ENCODE peak calls at places on chromosomes 5 and 9, in nine cellular contexts. W is vagina, I is GM20000, J is brain microvascular endothelial cell, V is Panc1, C is GM13976, S is mesothelial cell of epicardium, Z is astrocyte of the spinal cord, U is left lung. E is an unnamed sample.

GRCh38 chr9:106953166-106953565 is 90.2 kb downstream of the ZNF462 start:
- DNase-seq in U (no peak), C (no peak), I (no peak), Z (peak), V (peak), W (no peak), J (peak), S (no peak), E (no peak)

GRCh38 chr9:79912641-79913040 is 340.9 kb downstream of the TLE4 start:
- DNase-seq in V (no peak), Z (peak), C (no peak), I (no peak), J (no peak), W (no peak), U (no peak), S (no peak), E (no peak)

GRCh38 chr5:166952055-166952454 is 1339.4 kb upstream of the WWC1 start:
- DNase-seq in V (no peak), C (no peak), U (no peak), J (no peak), I (no peak), Z (no peak), S (no peak), W (no peak), E (no peak)

GRCh38 chr5:131264453-131265200 is 774 bp downstream of the CDC42SE2 start:
- DNase-seq in W (no peak), V (no peak), U (peak), I (no peak), Z (peak), J (no peak), S (peak), C (no peak), E (peak)

GRCh38 chr5:43619380-43619779 is 16.4 kb downstream of the NNT start:
- DNase-seq in U (no peak), J (no peak), V (no peak), S (no peak), Z (no peak), I (no peak), W (no peak), C (no peak), E (no peak)

GRCh38 chr9:126758916-126759576 is 45.8 kb upstream of the ZBTB43 start:
- DNase-seq in I (no peak), C (no peak), U (no peak), Z (no peak), V (no peak), S (no peak), J (no peak), W (no peak), E (no peak)

GRCh38 chr9:133892193-133892920 is 99.8 kb downstream of the VAV2 start:
- DNase-seq in U (no peak), I (no peak), C (no peak), J (no peak), S (no peak), Z (no peak), V (no peak), W (no peak), E (no peak)

GRCh38 chr5:31194892-31195291 is 1.4 kb downstream of the CDH6 start:
- DNase-seq in Z (peak), U (no peak), J (peak), W (no peak), I (no peak), C (no peak), V (no peak), S (no peak), E (no peak)

GRCh38 chr5:178069909-178070308 is 43.4 kb upstream of the N4BP3 start:
- DNase-seq in I (no peak), J (peak), V (no peak), U (no peak), W (no peak), C (peak), S (no peak), Z (no peak), E (peak)

GRCh38 chr5:38191693-38192092 is 66.7 kb upstream of the EGFLAM start:
- DNase-seq in I (no peak), C (no peak), W (no peak), S (no peak), Z (no peak), J (no peak), U (no peak), V (no peak), E (no peak)

GRCh38 chr9:129141066-129142041 is 30.1 kb downstream of the PTPA start:
- DNase-seq in Z (peak), C (peak), W (peak), U (peak), V (no peak), I (peak), S (no peak), J (peak), E (peak)

GRCh38 chr5:97547999-97548797 is 365.2 kb upstream of the RIOK2 start:
- DNase-seq in W (no peak), V (no peak), U (no peak), I (peak), Z (no peak), J (no peak), C (no peak), S (no peak), E (no peak)

GRCh38 chr5:81838307-81838906 is 87.5 kb upstream of the SSBP2 start:
- DNase-seq in Z (peak), C (no peak), W (no peak), S (no peak), V (no peak), U (no peak), I (no peak), J (peak), E (peak)

GRCh38 chr5:140598836-140599235 is 34.1 kb downstream of the CD14 start:
- DNase-seq in W (no peak), V (no peak), J (no peak), C (no peak), U (no peak), Z (no peak), S (no peak), I (no peak), E (no peak)

GRCh38 chr9:19378647-19379046 is 1.4 kb downstream of the RPS6 start:
- DNase-seq in Z (no peak), S (no peak), W (no peak), U (no peak), J (no peak), I (no peak), V (no peak), C (no peak), E (no peak)

GRCh38 chr9:120715331-120715924 is 1.2 kb upstream of the MEGF9 start:
- DNase-seq in S (no peak), U (peak), Z (peak), J (peak), V (no peak), C (no peak), W (no peak), I (no peak), E (peak)

GRCh38 chr5:107282061-107282460 is 388.7 kb downstream of the EFNA5 start:
- DNase-seq in W (no peak), C (no peak), J (no peak), I (no peak), U (no peak), S (no peak), V (no peak), Z (no peak), E (no peak)

GRCh38 chr5:143386725-143387124 is 16.8 kb downstream of the NR3C1 start:
- DNase-seq in V (no peak), U (no peak), I (no peak), J (peak), C (no peak), S (no peak), W (no peak), Z (peak), E (peak)

GRCh38 chr9:129968690-129969485 is 74.1 kb downstream of the FNBP1 start:
- DNase-seq in Z (peak), V (no peak), J (peak), W (no peak), S (no peak), I (no peak), U (no peak), C (no peak), E (no peak)

GRCh38 chr9:133375116-133375723 is 640 bp downstream of the SURF4 start:
- DNase-seq in U (no peak), W (no peak), J (peak), Z (peak), V (no peak), C (peak), I (peak), S (peak), E (peak)

GRCh38 chr9:70120834-70121510 is 77.3 kb downstream of the MAMDC2 start:
- DNase-seq in Z (peak), U (peak), V (no peak), W (no peak), S (no peak), I (no peak), C (no peak), J (peak), E (no peak)

GRCh38 chr5:134028496-134028895 is 23.7 kb upstream of the VDAC1 start:
- DNase-seq in U (no peak), W (no peak), J (no peak), S (no peak), I (no peak), V (no peak), C (no peak), Z (peak), E (no peak)

GRCh38 chr5:38376404-38376803 is 118.0 kb downstream of the EGFLAM start:
- DNase-seq in Z (no peak), U (no peak), W (no peak), S (no peak), I (no peak), V (no peak), C (no peak), J (no peak), E (no peak)

GRCh38 chr5:168109441-168109840 is 182.0 kb upstream of the WWC1 start:
- DNase-seq in Z (no peak), U (no peak), W (no peak), J (no peak), V (no peak), C (no peak), I (no peak), S (no peak), E (no peak)

GRCh38 chr5:175059687-175060194 is 335.4 kb downstream of the MSX2 start:
- DNase-seq in J (peak), U (peak), W (no peak), V (no peak), C (peak), Z (peak), S (peak), I (peak), E (peak)

GRCh38 chr5:35877655-35878054 is 21.0 kb downstream of the IL7R start:
- DNase-seq in S (no peak), I (no peak), V (no peak), Z (peak), U (no peak), W (no peak), C (no peak), J (no peak), E (peak)

GRCh38 chr5:139494832-139495231 is 12.3 kb upstream of the STING1 start:
- DNase-seq in V (no peak), W (no peak), I (no peak), Z (no peak), C (no peak), J (peak), U (no peak), S (no peak), E (no peak)

GRCh38 chr5:65050826-65051498 is 282.2 kb downstream of the CWC27 start:
- DNase-seq in Z (no peak), W (no peak), I (no peak), C (no peak), S (no peak), J (no peak), V (no peak), U (no peak), E (peak)

GRCh38 chr5:140672455-140673186 is 755 bp downstream of the DND1 start:
- DNase-seq in V (no peak), U (no peak), Z (no peak), I (peak), C (no peak), J (no peak), W (no peak), S (no peak), E (peak)

GRCh38 chr9:29730096-29730621 is 2156.9 kb upstream of the C9orf72 start:
- DNase-seq in V (no peak), C (no peak), S (no peak), Z (no peak), U (no peak), W (no peak), J (no peak), I (no peak), E (no peak)

GRCh38 chr9:34254966-34255825 is 73.9 kb downstream of the KIF24 start:
- DNase-seq in V (no peak), W (no peak), U (no peak), Z (peak), I (no peak), S (no peak), J (no peak), C (no peak), E (no peak)

GRCh38 chr9:34253460-34253837 is 74.6 kb downstream of the UBAP1 start:
- DNase-seq in Z (peak), C (no peak), S (no peak), U (no peak), J (peak), I (no peak), W (no peak), V (no peak), E (no peak)

GRCh38 chr9:34256987-34257585 is 72.0 kb downstream of the KIF24 start:
- DNase-seq in V (no peak), J (no peak), W (no peak), U (no peak), I (no peak), Z (no peak), C (no peak), S (no peak), E (peak)

GRCh38 chr9:34254141-34254913 is 74.7 kb downstream of the KIF24 start:
- DNase-seq in J (peak), U (no peak), V (peak), W (no peak), Z (peak), C (no peak), S (no peak), I (no peak), E (no peak)

DNA sequence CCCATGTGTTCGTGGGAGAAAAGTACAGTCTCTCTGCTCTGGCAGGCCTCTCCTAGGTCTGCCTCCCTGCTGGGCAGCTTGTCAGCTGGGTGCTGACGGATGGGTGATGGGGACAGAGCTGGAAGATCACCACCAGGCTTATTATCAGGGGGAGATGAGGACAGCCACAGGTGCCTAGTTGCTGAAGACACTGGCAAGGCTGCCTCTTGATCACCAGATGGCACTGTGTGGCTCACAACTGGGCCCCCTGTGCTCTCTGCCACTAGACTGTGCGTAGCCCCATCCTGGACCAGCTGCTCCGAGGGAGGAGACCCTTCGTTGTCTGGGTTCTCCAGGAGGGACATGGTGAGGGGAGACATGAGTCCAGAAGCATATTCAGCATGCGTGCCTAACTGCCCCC is 73.0 kb downstream of the KIF24 start:
- DNase-seq in U (no peak), C (no peak), I (no peak), S (no peak), J (no peak), Z (no peak), W (no peak), V (no peak), E (peak)
- TF ChIP-seq CTCF in U (no peak), C (no peak), I (no peak), S (no peak), J (peak), Z (peak), W (no peak), V (no peak), E (no peak)

GRCh38 chr9:137818286-137818685 is 59.3 kb upstream of the CACNA1B start:
- DNase-seq in C (no peak), S (no peak), U (no peak), Z (no peak), J (no peak), V (no peak), W (no peak), I (no peak), E (no peak)

GRCh38 chr9:137814841-137815240 is 62.7 kb upstream of the CACNA1B start:
- DNase-seq in W (no peak), S (no peak), Z (no peak), C (no peak), I (no peak), V (no peak), J (no peak), U (no peak), E (no peak)

GRCh38 chr9:137815256-137816255 is 62.0 kb upstream of the CACNA1B start:
- DNase-seq in C (no peak), Z (no peak), J (no peak), S (no peak), U (peak), I (no peak), V (no peak), W (no peak), E (no peak)

GRCh38 chr9:137817236-137818200 is 60.1 kb upstream of the CACNA1B start:
- DNase-seq in C (no peak), V (no peak), J (no peak), Z (no peak), S (no peak), I (no peak), U (peak), W (no peak), E (no peak)

GRCh38 chr9:137816531-137817235 is 60.9 kb upstream of the CACNA1B start:
- DNase-seq in Z (no peak), W (no peak), I (peak), U (peak), C (peak), S (no peak), J (no peak), V (no peak), E (no peak)
- TF ChIP-seq CTCF in Z (no peak), W (no peak), I (no peak), U (no peak), C (no peak), S (no peak), J (no peak), V (no peak), E (no peak)

GRCh38 chr5:152723482-152723881 is 318.4 kb upstream of the NMUR2 start:
- DNase-seq in U (no peak), I (no peak), V (no peak), C (no peak), S (no peak), W (no peak), J (no peak), Z (no peak), E (no peak)
- TF ChIP-seq CTCF in U (no peak), I (no peak), V (no peak), C (no peak), S (no peak), W (no peak), J (no peak), Z (no peak), E (no peak)

GRCh38 chr5:150044712-150045111 is 41.6 kb downstream of the CSF1R start:
- DNase-seq in S (no peak), C (no peak), J (peak), Z (no peak), V (no peak), U (no peak), I (no peak), W (no peak), E (no peak)

GRCh38 chr5:150044334-150044681 is 42.0 kb downstream of the CSF1R start:
- DNase-seq in I (no peak), W (no peak), S (no peak), C (no peak), Z (peak), J (peak), V (no peak), U (no peak), E (no peak)

GRCh38 chr5:150046031-150046430 is 40.3 kb downstream of the CSF1R start:
- DNase-seq in Z (no peak), U (no peak), C (no peak), V (no peak), I (no peak), W (no peak), S (no peak), J (no peak), E (no peak)

GRCh38 chr5:150043657-150044333 is 42.6 kb downstream of the CSF1R start:
- DNase-seq in S (no peak), I (no peak), W (no peak), V (no peak), U (no peak), J (no peak), Z (no peak), C (no peak), E (no peak)

GRCh38 chr5:150045512-150045911 is 40.8 kb downstream of the CSF1R start:
- DNase-seq in U (no peak), W (no peak), Z (no peak), S (no peak), C (no peak), I (no peak), V (no peak), J (no peak), E (no peak)
- TF ChIP-seq CTCF in U (no peak), W (no peak), Z (peak), S (no peak), C (no peak), I (no peak), V (no peak), J (peak), E (no peak)

DNA sequence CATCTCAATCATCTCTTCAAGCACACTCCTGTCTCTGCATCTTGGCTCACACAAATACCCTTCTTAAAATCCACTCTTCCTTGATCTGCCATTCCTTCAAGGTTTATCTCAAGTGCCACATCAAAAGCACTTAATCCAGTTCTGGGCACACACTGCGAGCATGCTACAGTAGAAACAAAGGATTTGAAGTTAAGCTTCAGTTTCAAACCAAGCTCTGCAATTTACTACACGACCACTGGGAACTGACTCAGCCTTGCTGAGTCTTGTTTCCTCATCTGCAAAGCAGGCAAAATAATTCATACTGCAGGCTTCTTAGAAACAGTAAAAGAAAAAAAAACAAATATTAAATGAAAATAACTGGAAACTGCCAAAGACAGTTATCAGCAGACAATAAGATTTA is 50.5 kb upstream of the CTNNAL1 start:
- DNase-seq in C (no peak), W (no peak), J (peak), S (no peak), Z (peak), U (no peak), I (no peak), V (no peak), E (no peak)
- TF ChIP-seq CTCF in C (no peak), W (no peak), J (peak), S (no peak), Z (peak), U (no peak), I (no peak), V (no peak), E (no peak)

GRCh38 chr5:115170924-115171510 is 1.3 kb upstream of the TRIM36 start:
- DNase-seq in Z (no peak), J (no peak), I (no peak), C (no peak), V (no peak), S (no peak), W (no peak), U (no peak), E (no peak)

GRCh38 chr5:115168829-115169391 is 798 bp downstream of the TRIM36 start:
- DNase-seq in I (peak), V (no peak), C (peak), J (no peak), Z (no peak), W (no peak), S (no peak), U (no peak), E (no peak)

GRCh38 chr5:115170128-115170923 is 618 bp upstream of the TRIM36 start:
- DNase-seq in I (no peak), Z (no peak), V (no peak), J (no peak), W (no peak), C (peak), U (no peak), S (peak), E (peak)

GRCh38 chr5:115166744-115167393 is 2.8 kb downstream of the TRIM36 start:
- DNase-seq in J (no peak), Z (no peak), S (no peak), U (no peak), C (no peak), W (no peak), I (no peak), V (no peak), E (no peak)

DNA sequence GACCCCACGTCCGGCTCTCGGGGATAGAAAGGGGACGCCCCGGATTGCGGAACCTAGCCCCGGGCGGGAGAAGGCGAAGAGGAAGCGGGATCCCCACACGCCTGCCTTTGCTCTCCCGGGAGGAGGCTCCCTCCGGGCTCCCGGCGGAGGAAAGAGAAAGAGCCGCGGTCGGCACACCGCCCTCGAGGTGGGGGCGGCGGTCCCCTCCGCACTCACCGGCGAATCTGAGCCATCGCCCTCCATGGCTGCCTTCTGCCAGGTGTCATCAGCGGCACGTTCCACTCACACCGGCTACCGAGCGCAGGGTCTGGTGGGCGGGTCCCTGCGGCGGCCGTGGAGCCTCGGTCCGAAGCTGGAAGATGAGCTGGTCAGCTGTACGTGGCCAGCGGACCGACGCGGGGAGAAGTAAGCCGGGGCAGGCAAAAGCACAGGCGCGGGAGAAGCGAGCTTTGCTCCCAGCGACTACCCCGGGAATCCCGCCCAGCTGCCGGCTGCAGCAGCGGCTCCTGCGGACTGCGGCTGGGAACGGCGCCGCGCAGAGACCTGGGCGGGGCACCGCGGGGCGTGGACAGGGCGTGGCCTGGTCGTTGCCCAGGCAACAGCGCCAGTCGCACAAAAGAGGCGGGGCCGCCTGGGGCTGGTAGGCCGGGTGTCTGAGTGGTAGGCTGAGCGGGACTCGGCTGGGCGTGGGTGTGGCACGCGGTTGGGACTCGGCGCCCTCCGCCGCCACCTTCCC is at the start of gene TRIM36:
- DNase-seq in W (no peak), C (peak), U (peak), I (peak), V (peak), S (peak), Z (peak), J (peak), E (peak)
- TF ChIP-seq CTCF in W (no peak), C (no peak), U (peak), I (no peak), V (peak), S (no peak), Z (no peak), J (peak), E (no peak)

E was measured in activated CD8-positive, alpha-beta T cell treated with anti-CD3 and anti-CD28 coated beads for 36 hours.